ENCODE peak calls at places on chromosomes 16 and 17, in five cellular contexts. One of them, this sample, is unnamed.

GRCh38 chr17:75625813-75626486 is 7.3 kb upstream of the SMIM5 start:
- DNase-seq in epithelial cell of esophagus: peak; percentile 30
- DNase-seq in nucleus accumbens: peak; percentile 45
- DNase-seq in occipital lobe: no peak
- DNase-seq in RWPE1: peak; percentile 32
- DNase-seq in this sample: peak; percentile 29

GRCh38 chr17:4854181-4854681 is 21.1 kb downstream of the MINK1 start:
- DNase-seq in epithelial cell of esophagus: peak; percentile 99
- DNase-seq in nucleus accumbens: no peak
- DNase-seq in occipital lobe: no peak
- DNase-seq in RWPE1: peak; percentile 88
- DNase-seq in this sample: no peak

GRCh38 chr16:88380619-88381018 is 2.1 kb upstream of the ZNF469 start:
- DNase-seq in epithelial cell of esophagus: no peak
- DNase-seq in nucleus accumbens: no peak
- DNase-seq in occipital lobe: no peak
- DNase-seq in RWPE1: no peak
- DNase-seq in this sample: no peak

GRCh38 chr17:11880714-11881113 is 116.6 kb downstream of the ZNF18 start:
- DNase-seq in epithelial cell of esophagus: peak; percentile 20
- DNase-seq in nucleus accumbens: no peak
- DNase-seq in occipital lobe: no peak
- DNase-seq in RWPE1: peak; percentile 20
- DNase-seq in this sample: peak; percentile 48

GRCh38 chr16:89046491-89046890 is 47.2 kb upstream of the ACSF3 start:
- DNase-seq in epithelial cell of esophagus: peak; percentile 47
- DNase-seq in nucleus accumbens: no peak
- DNase-seq in occipital lobe: no peak
- DNase-seq in RWPE1: no peak
- DNase-seq in this sample: no peak

GRCh38 chr16:77322757-77323156 is 112.1 kb downstream of the ADAMTS18 start:
- DNase-seq in epithelial cell of esophagus: no peak
- DNase-seq in nucleus accumbens: no peak
- DNase-seq in occipital lobe: no peak
- DNase-seq in RWPE1: no peak
- DNase-seq in this sample: no peak

GRCh38 chr17:8125196-8125946 is 1.5 kb upstream of the HES7 start:
- DNase-seq in epithelial cell of esophagus: peak; percentile 63
- DNase-seq in nucleus accumbens: peak; percentile 80
- DNase-seq in occipital lobe: peak; percentile 59
- DNase-seq in RWPE1: peak; percentile 59
- DNase-seq in this sample: peak; percentile 83

GRCh38 chr17:43713494-43714162 is 45.0 kb downstream of the SOST start:
- DNase-seq in epithelial cell of esophagus: peak; percentile 45
- DNase-seq in nucleus accumbens: peak; percentile 19
- DNase-seq in occipital lobe: no peak
- DNase-seq in RWPE1: peak; percentile 36
- DNase-seq in this sample: no peak

GRCh38 chr17:27390540-27390939 is 65.7 kb upstream of the KSR1 start:
- DNase-seq in epithelial cell of esophagus: no peak
- DNase-seq in nucleus accumbens: no peak
- DNase-seq in occipital lobe: peak; percentile 43
- DNase-seq in RWPE1: no peak
- DNase-seq in this sample: no peak

GRCh38 chr17:75764711-75765421 is at the start of gene GALK1:
- DNase-seq in epithelial cell of esophagus: peak; percentile 78
- DNase-seq in nucleus accumbens: peak; percentile 82
- DNase-seq in occipital lobe: peak; percentile 55
- DNase-seq in RWPE1: peak; percentile 73
- DNase-seq in this sample: peak; percentile 75

GRCh38 chr17:6800422-6801027 is 24.5 kb downstream of the FBXO39 start:
- DNase-seq in epithelial cell of esophagus: no peak
- DNase-seq in nucleus accumbens: no peak
- DNase-seq in occipital lobe: no peak
- DNase-seq in RWPE1: no peak
- DNase-seq in this sample: no peak

GRCh38 chr17:77491921-77492445 is 351.2 kb downstream of the SEC14L1 start:
- DNase-seq in epithelial cell of esophagus: no peak
- DNase-seq in nucleus accumbens: no peak
- DNase-seq in occipital lobe: no peak
- DNase-seq in RWPE1: no peak
- DNase-seq in this sample: no peak

GRCh38 chr17:81641825-81642489 is 5.0 kb downstream of the TSPAN10 start:
- DNase-seq in epithelial cell of esophagus: peak; percentile 88
- DNase-seq in nucleus accumbens: no peak
- DNase-seq in occipital lobe: no peak
- DNase-seq in RWPE1: peak; percentile 92
- DNase-seq in this sample: no peak

GRCh38 chr16:79026117-79026516 is 574.4 kb downstream of the MAF start:
- DNase-seq in epithelial cell of esophagus: no peak
- DNase-seq in nucleus accumbens: no peak
- DNase-seq in occipital lobe: no peak
- DNase-seq in RWPE1: no peak
- DNase-seq in this sample: no peak

GRCh38 chr16:16183562-16183961 is 39.7 kb downstream of the ABCC6 start:
- DNase-seq in epithelial cell of esophagus: no peak
- DNase-seq in nucleus accumbens: no peak
- DNase-seq in occipital lobe: no peak
- DNase-seq in RWPE1: no peak
- DNase-seq in this sample: no peak

GRCh38 chr16:57711-58110 is 4.1 kb downstream of the SNRNP25 start:
- DNase-seq in epithelial cell of esophagus: no peak
- DNase-seq in nucleus accumbens: no peak
- DNase-seq in occipital lobe: no peak
- DNase-seq in RWPE1: no peak
- DNase-seq in this sample: no peak

GRCh38 chr16:73572135-73572534 is 524.2 kb upstream of the ZFHX3 start:
- DNase-seq in epithelial cell of esophagus: peak; percentile 10
- DNase-seq in nucleus accumbens: peak; percentile 8
- DNase-seq in occipital lobe: peak; percentile 1
- DNase-seq in RWPE1: no peak
- DNase-seq in this sample: no peak

GRCh38 chr17:17167986-17168385 is 38.1 kb downstream of the PLD6 start:
- DNase-seq in epithelial cell of esophagus: no peak
- DNase-seq in nucleus accumbens: no peak
- DNase-seq in occipital lobe: no peak
- DNase-seq in RWPE1: no peak
- DNase-seq in this sample: no peak

GRCh38 chr17:44360826-44361225 is 2.8 kb downstream of the FAM171A2 start:
- DNase-seq in epithelial cell of esophagus: no peak
- DNase-seq in nucleus accumbens: peak; percentile 9
- DNase-seq in occipital lobe: no peak
- DNase-seq in RWPE1: no peak
- DNase-seq in this sample: no peak

GRCh38 chr16:24253192-24253591 is 2.9 kb upstream of the CACNG3 start:
- DNase-seq in epithelial cell of esophagus: peak; percentile 51
- DNase-seq in nucleus accumbens: peak; percentile 23
- DNase-seq in occipital lobe: no peak
- DNase-seq in RWPE1: peak; percentile 56
- DNase-seq in this sample: peak; percentile 9

GRCh38 chr16:74896389-74897370 is 88.2 kb downstream of the WDR59 start:
- DNase-seq in epithelial cell of esophagus: peak; percentile 87
- DNase-seq in nucleus accumbens: no peak
- DNase-seq in occipital lobe: peak; percentile 7
- DNase-seq in RWPE1: peak; percentile 76
- DNase-seq in this sample: no peak

GRCh38 chr17:10119203-10120112 is 78.9 kb downstream of the GAS7 start:
- DNase-seq in epithelial cell of esophagus: peak; percentile 66
- DNase-seq in nucleus accumbens: no peak
- DNase-seq in occipital lobe: no peak
- DNase-seq in RWPE1: peak; percentile 79
- DNase-seq in this sample: no peak

GRCh38 chr17:49707246-49707607 is 537 bp downstream of the SLC35B1 start:
- DNase-seq in epithelial cell of esophagus: no peak
- DNase-seq in nucleus accumbens: no peak
- DNase-seq in occipital lobe: no peak
- DNase-seq in RWPE1: no peak
- DNase-seq in this sample: no peak

GRCh38 chr17:78526231-78527025 is 50.8 kb downstream of the DNAH17 start:
- DNase-seq in epithelial cell of esophagus: no peak
- DNase-seq in nucleus accumbens: no peak
- DNase-seq in occipital lobe: no peak
- DNase-seq in RWPE1: no peak
- DNase-seq in this sample: no peak

GRCh38 chr17:77314601-77315000 is 173.8 kb downstream of the SEC14L1 start:
- DNase-seq in epithelial cell of esophagus: no peak
- DNase-seq in nucleus accumbens: no peak
- DNase-seq in occipital lobe: no peak
- DNase-seq in RWPE1: no peak
- DNase-seq in this sample: no peak

GRCh38 chr16:67477960-67478554 is 2.9 kb downstream of the ATP6V0D1 start:
- DNase-seq in epithelial cell of esophagus: peak; percentile 84
- DNase-seq in nucleus accumbens: no peak
- DNase-seq in occipital lobe: no peak
- DNase-seq in RWPE1: no peak
- DNase-seq in this sample: no peak

GRCh38 chr17:43308999-43309398 is 75.2 kb upstream of the RNU2-1 start:
- DNase-seq in epithelial cell of esophagus: no peak
- DNase-seq in nucleus accumbens: no peak
- DNase-seq in occipital lobe: no peak
- DNase-seq in RWPE1: no peak
- DNase-seq in this sample: no peak

GRCh38 chr17:1627219-1627986 is 1.2 kb downstream of the SLC43A2 start:
- DNase-seq in epithelial cell of esophagus: no peak
- DNase-seq in nucleus accumbens: no peak
- DNase-seq in occipital lobe: no peak
- DNase-seq in RWPE1: no peak
- DNase-seq in this sample: no peak

GRCh38 chr17:48563385-48563838 is 14.7 kb downstream of the HOXB4 start:
- DNase-seq in epithelial cell of esophagus: no peak
- DNase-seq in nucleus accumbens: no peak
- DNase-seq in occipital lobe: no peak
- DNase-seq in RWPE1: no peak
- DNase-seq in this sample: no peak

GRCh38 chr16:78224342-78224741 is 124.9 kb downstream of the WWOX start:
- DNase-seq in epithelial cell of esophagus: peak; percentile 32
- DNase-seq in nucleus accumbens: no peak
- DNase-seq in occipital lobe: no peak
- DNase-seq in RWPE1: no peak
- DNase-seq in this sample: no peak

GRCh38 chr16:89442990-89443726 is 47.2 kb downstream of the ANKRD11 start:
- DNase-seq in epithelial cell of esophagus: peak; percentile 99
- DNase-seq in nucleus accumbens: no peak
- DNase-seq in occipital lobe: no peak
- DNase-seq in RWPE1: peak; percentile 95
- DNase-seq in this sample: no peak

GRCh38 chr17:82966415-82966814 is 113.0 kb upstream of the METRNL start:
- DNase-seq in epithelial cell of esophagus: no peak
- DNase-seq in nucleus accumbens: no peak
- DNase-seq in occipital lobe: no peak
- DNase-seq in RWPE1: no peak
- DNase-seq in this sample: no peak

GRCh38 chr17:39601758-39602532 is 5.8 kb downstream of the NEUROD2 start:
- DNase-seq in epithelial cell of esophagus: no peak
- DNase-seq in nucleus accumbens: no peak
- DNase-seq in occipital lobe: no peak
- DNase-seq in RWPE1: no peak
- DNase-seq in this sample: no peak

GRCh38 chr16:67884-68789 is 4.3 kb downstream of the RHBDF1 start:
- DNase-seq in epithelial cell of esophagus: no peak
- DNase-seq in nucleus accumbens: peak; percentile 68
- DNase-seq in occipital lobe: no peak
- DNase-seq in RWPE1: no peak
- DNase-seq in this sample: no peak

GRCh38 chr17:2892305-2892971 is 96.2 kb downstream of the RAP1GAP2 start:
- DNase-seq in epithelial cell of esophagus: peak; percentile 99
- DNase-seq in nucleus accumbens: no peak
- DNase-seq in occipital lobe: no peak
- DNase-seq in RWPE1: peak; percentile 93
- DNase-seq in this sample: no peak

GRCh38 chr17:1232331-1232730 is 37.9 kb upstream of the BHLHA9 start:
- DNase-seq in epithelial cell of esophagus: no peak
- DNase-seq in nucleus accumbens: no peak
- DNase-seq in occipital lobe: no peak
- DNase-seq in RWPE1: no peak
- DNase-seq in this sample: no peak

GRCh38 chr17:61076649-61077048 is 323.0 kb upstream of the TBX2 start:
- DNase-seq in epithelial cell of esophagus: no peak
- DNase-seq in nucleus accumbens: no peak
- DNase-seq in occipital lobe: no peak
- DNase-seq in RWPE1: no peak
- DNase-seq in this sample: no peak

GRCh38 chr17:42702446-42702845 is 20.1 kb downstream of the CNTNAP1 start:
- DNase-seq in epithelial cell of esophagus: no peak
- DNase-seq in nucleus accumbens: no peak
- DNase-seq in occipital lobe: no peak
- DNase-seq in RWPE1: no peak
- DNase-seq in this sample: no peak